ENCODE peak calls at places on chromosomes 6 and 20, in seven cellular contexts. One of them, this sample, is unnamed.
A peak's percentile ranks its signal among the peaks of the same experiment; 100 is the strongest.

GRCh38 chr6:121335111-121336008 is 1.1 kb upstream of the TBC1D32 start:
- DNase-seq in IMR-90: no peak
- DNase-seq in mesendoderm: peak; percentile 8
- DNase-seq in trophoblast cell: no peak
- DNase-seq in H9: no peak
- DNase-seq in mesenchymal stem cell: no peak
- DNase-seq in H1: no peak
- DNase-seq in this sample: no peak

GRCh38 chr20:13898012-13898612 is 92.3 kb downstream of the SEL1L2 start:
- DNase-seq in IMR-90: no peak
- DNase-seq in mesendoderm: no peak
- DNase-seq in trophoblast cell: no peak
- DNase-seq in H9: no peak
- DNase-seq in mesenchymal stem cell: no peak
- DNase-seq in H1: no peak
- DNase-seq in this sample: no peak

GRCh38 chr6:17865798-17866725 is 121.4 kb downstream of the KIF13A start:
- DNase-seq in IMR-90: peak; percentile 95
- DNase-seq in mesendoderm: peak; percentile 29
- DNase-seq in trophoblast cell: peak; percentile 98
- DNase-seq in H9: no peak
- DNase-seq in mesenchymal stem cell: peak; percentile 97
- DNase-seq in H1: no peak
- DNase-seq in this sample: no peak

GRCh38 chr6:25022140-25022553 is 86.4 kb upstream of the RIPOR2 start:
- DNase-seq in IMR-90: peak; percentile 77
- DNase-seq in mesendoderm: no peak
- DNase-seq in trophoblast cell: peak; percentile 6
- DNase-seq in H9: no peak
- DNase-seq in mesenchymal stem cell: peak; percentile 90
- DNase-seq in H1: no peak
- DNase-seq in this sample: no peak

GRCh38 chr6:14542670-14543366 is 425.2 kb downstream of the CD83 start:
- DNase-seq in IMR-90: peak; percentile 96
- DNase-seq in mesendoderm: no peak
- DNase-seq in trophoblast cell: no peak
- DNase-seq in H9: no peak
- DNase-seq in mesenchymal stem cell: peak; percentile 62
- DNase-seq in H1: no peak
- DNase-seq in this sample: no peak

GRCh38 chr20:35511814-35512420 is 17.5 kb downstream of the C20orf173 start:
- DNase-seq in IMR-90: peak; percentile 47
- DNase-seq in mesendoderm: peak; percentile 46
- DNase-seq in trophoblast cell: peak; percentile 63
- DNase-seq in H9: peak; percentile 37
- DNase-seq in mesenchymal stem cell: peak; percentile 59
- DNase-seq in H1: no peak
- DNase-seq in this sample: peak; percentile 8

GRCh38 chr6:89602713-89603112 is 35.8 kb downstream of the LYRM2 start:
- DNase-seq in IMR-90: no peak
- DNase-seq in mesendoderm: no peak
- DNase-seq in trophoblast cell: no peak
- DNase-seq in H9: no peak
- DNase-seq in mesenchymal stem cell: no peak
- DNase-seq in H1: no peak
- DNase-seq in this sample: no peak

GRCh38 chr6:157570104-157570503 is 189.1 kb downstream of the ZDHHC14 start:
- DNase-seq in IMR-90: no peak
- DNase-seq in mesendoderm: no peak
- DNase-seq in trophoblast cell: no peak
- DNase-seq in H9: no peak
- DNase-seq in mesenchymal stem cell: no peak
- DNase-seq in H1: no peak
- DNase-seq in this sample: no peak

GRCh38 chr20:22312744-22313346 is 271.5 kb downstream of the FOXA2 start:
- DNase-seq in IMR-90: peak; percentile 25
- DNase-seq in mesendoderm: peak; percentile 61
- DNase-seq in trophoblast cell: peak; percentile 72
- DNase-seq in H9: no peak
- DNase-seq in mesenchymal stem cell: peak; percentile 43
- DNase-seq in H1: peak; percentile 57
- DNase-seq in this sample: peak; percentile 38

GRCh38 chr6:74130641-74131040 is 434.6 kb downstream of the CD109 start:
- DNase-seq in IMR-90: no peak
- DNase-seq in mesendoderm: no peak
- DNase-seq in trophoblast cell: no peak
- DNase-seq in H9: no peak
- DNase-seq in mesenchymal stem cell: no peak
- DNase-seq in H1: no peak
- DNase-seq in this sample: no peak

GRCh38 chr20:41717464-41717863 is 99.3 kb upstream of the CHD6 start:
- DNase-seq in IMR-90: no peak
- DNase-seq in mesendoderm: no peak
- DNase-seq in trophoblast cell: no peak
- DNase-seq in H9: no peak
- DNase-seq in mesenchymal stem cell: no peak
- DNase-seq in H1: no peak
- DNase-seq in this sample: no peak

GRCh38 chr20:47487175-47487917 is 14.3 kb upstream of the NCOA3 start:
- DNase-seq in IMR-90: peak; percentile 25
- DNase-seq in mesendoderm: no peak
- DNase-seq in trophoblast cell: peak; percentile 32
- DNase-seq in H9: no peak
- DNase-seq in mesenchymal stem cell: peak; percentile 14
- DNase-seq in H1: no peak
- DNase-seq in this sample: no peak

GRCh38 chr6:138035070-138035469 is 72.1 kb downstream of the PERP start:
- DNase-seq in IMR-90: no peak
- DNase-seq in mesendoderm: no peak
- DNase-seq in trophoblast cell: peak; percentile 23
- DNase-seq in H9: no peak
- DNase-seq in mesenchymal stem cell: no peak
- DNase-seq in H1: no peak
- DNase-seq in this sample: no peak

GRCh38 chr6:159170999-159171712 is 2.0 kb downstream of the FNDC1 start:
- DNase-seq in IMR-90: peak; percentile 75
- DNase-seq in mesendoderm: no peak
- DNase-seq in trophoblast cell: no peak
- DNase-seq in H9: no peak
- DNase-seq in mesenchymal stem cell: no peak
- DNase-seq in H1: no peak
- DNase-seq in this sample: no peak

GRCh38 chr20:53215166-53215565 is 243.0 kb downstream of the TSHZ2 start:
- DNase-seq in IMR-90: no peak
- DNase-seq in mesendoderm: no peak
- DNase-seq in trophoblast cell: peak; percentile 38
- DNase-seq in H9: no peak
- DNase-seq in mesenchymal stem cell: no peak
- DNase-seq in H1: no peak
- DNase-seq in this sample: no peak

GRCh38 chr6:34723203-34723602 is 26.6 kb upstream of the ILRUN start:
- DNase-seq in IMR-90: peak; percentile 69
- DNase-seq in mesendoderm: no peak
- DNase-seq in trophoblast cell: no peak
- DNase-seq in H9: no peak
- DNase-seq in mesenchymal stem cell: peak; percentile 86
- DNase-seq in H1: no peak
- DNase-seq in this sample: no peak

GRCh38 chr6:52407467-52407866 is 12.7 kb upstream of the EFHC1 start:
- DNase-seq in IMR-90: peak; percentile 61
- DNase-seq in mesendoderm: peak; percentile 75
- DNase-seq in trophoblast cell: peak; percentile 74
- DNase-seq in H9: no peak
- DNase-seq in mesenchymal stem cell: peak; percentile 79
- DNase-seq in H1: no peak
- DNase-seq in this sample: peak; percentile 36

GRCh38 chr6:93219447-93219846 is 199.9 kb downstream of the EPHA7 start:
- DNase-seq in IMR-90: no peak
- DNase-seq in mesendoderm: no peak
- DNase-seq in trophoblast cell: no peak
- DNase-seq in H9: no peak
- DNase-seq in mesenchymal stem cell: no peak
- DNase-seq in H1: no peak
- DNase-seq in this sample: no peak

GRCh38 chr6:32906539-32906938 is 34.3 kb downstream of the HLA-DMB start:
- DNase-seq in IMR-90: peak; percentile 74
- DNase-seq in mesendoderm: no peak
- DNase-seq in trophoblast cell: no peak
- DNase-seq in H9: no peak
- DNase-seq in mesenchymal stem cell: no peak
- DNase-seq in H1: no peak
- DNase-seq in this sample: no peak

GRCh38 chr6:157380458-157380778 is 572 bp upstream of the ZDHHC14 start:
- DNase-seq in IMR-90: no peak
- DNase-seq in mesendoderm: peak; percentile 57
- DNase-seq in trophoblast cell: no peak
- DNase-seq in H9: peak; percentile 45
- DNase-seq in mesenchymal stem cell: no peak
- DNase-seq in H1: no peak
- DNase-seq in this sample: peak; percentile 29

GRCh38 chr20:44983095-44983674 is 16.9 kb downstream of the STK4 start:
- DNase-seq in IMR-90: no peak
- DNase-seq in mesendoderm: no peak
- DNase-seq in trophoblast cell: no peak
- DNase-seq in H9: no peak
- DNase-seq in mesenchymal stem cell: no peak
- DNase-seq in H1: no peak
- DNase-seq in this sample: no peak

GRCh38 chr20:44976698-44977097 is 10.4 kb downstream of the STK4 start:
- DNase-seq in IMR-90: no peak
- DNase-seq in mesendoderm: no peak
- DNase-seq in trophoblast cell: no peak
- DNase-seq in H9: no peak
- DNase-seq in mesenchymal stem cell: no peak
- DNase-seq in H1: no peak
- DNase-seq in this sample: no peak

GRCh38 chr20:44979090-44979621 is 12.8 kb downstream of the STK4 start:
- DNase-seq in IMR-90: peak; percentile 61
- DNase-seq in mesendoderm: no peak
- DNase-seq in trophoblast cell: peak; percentile 56
- DNase-seq in H9: no peak
- DNase-seq in mesenchymal stem cell: peak; percentile 80
- DNase-seq in H1: no peak
- DNase-seq in this sample: no peak

DNA sequence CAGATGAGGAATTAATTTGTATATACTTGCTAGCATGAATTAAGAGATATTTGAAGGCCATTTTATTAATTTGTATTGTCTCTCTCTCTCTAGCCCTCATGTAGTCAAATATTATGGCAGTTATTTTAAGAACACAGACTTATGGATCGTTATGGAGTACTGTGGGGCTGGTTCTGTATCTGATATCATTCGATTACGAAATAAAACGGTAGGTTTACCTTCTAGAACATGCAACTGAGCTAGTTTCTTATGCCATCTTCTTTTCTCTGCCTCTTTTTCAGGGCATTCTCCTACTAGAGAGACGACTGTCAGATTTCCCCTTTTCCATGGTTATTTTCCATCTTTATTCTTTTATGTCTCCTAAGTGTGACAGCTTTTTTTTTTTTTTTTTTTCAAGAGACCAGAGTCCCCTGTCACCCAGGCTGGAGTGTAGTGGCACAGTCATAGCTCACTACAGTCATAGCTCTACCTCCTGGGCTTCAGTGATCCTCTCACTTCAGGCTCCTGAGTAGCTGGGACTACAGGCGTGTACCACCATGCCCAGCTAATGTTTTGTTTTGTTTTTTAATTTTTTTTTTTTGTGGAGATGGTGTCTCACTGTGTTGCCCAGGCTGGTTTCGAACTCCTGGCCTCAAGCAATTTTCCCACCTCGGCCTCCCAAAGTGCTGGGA is 15.6 kb downstream of the STK4 start:
- DNase-seq in IMR-90: no peak
- DNase-seq in mesendoderm: no peak
- DNase-seq in trophoblast cell: no peak
- DNase-seq in H9: no peak
- DNase-seq in mesenchymal stem cell: no peak
- DNase-seq in H1: no peak
- DNase-seq in this sample: no peak
- H3K18ac ChIP-seq in IMR-90: no peak overlapping the region
- H3K18ac ChIP-seq in mesendoderm: no peak overlapping the region
- H3K18ac ChIP-seq in trophoblast cell: no peak overlapping the region
- H3K18ac ChIP-seq in H9: no peak overlapping the region
- H3K18ac ChIP-seq in mesenchymal stem cell: no peak overlapping the region
- H3K18ac ChIP-seq in H1: no peak overlapping the region
- H3K18ac ChIP-seq in this sample: no peak overlapping the region

GRCh38 chr20:62158541-62158940 is 15.0 kb downstream of the SS18L1 start:
- DNase-seq in IMR-90: no peak
- DNase-seq in mesendoderm: no peak
- DNase-seq in trophoblast cell: no peak
- DNase-seq in H9: no peak
- DNase-seq in mesenchymal stem cell: no peak
- DNase-seq in H1: no peak
- DNase-seq in this sample: no peak
- H2BK120ac ChIP-seq in IMR-90: no peak overlapping the region
- H2BK120ac ChIP-seq in mesendoderm: no peak overlapping the region
- H2BK120ac ChIP-seq in trophoblast cell: no peak overlapping the region
- H2BK120ac ChIP-seq in H9: no peak overlapping the region
- H2BK120ac ChIP-seq in mesenchymal stem cell: no peak overlapping the region
- H2BK120ac ChIP-seq in H1: no peak overlapping the region
- H2BK120ac ChIP-seq in this sample: no peak overlapping the region

GRCh38 chr6:107443066-107443903 is 16.1 kb downstream of the PDSS2 start:
- DNase-seq in IMR-90: peak; percentile 51
- DNase-seq in mesendoderm: no peak
- DNase-seq in trophoblast cell: no peak
- DNase-seq in H9: no peak
- DNase-seq in mesenchymal stem cell: peak; percentile 18
- DNase-seq in H1: no peak
- DNase-seq in this sample: no peak
- H4K8ac ChIP-seq in IMR-90: no peak overlapping the region
- H4K8ac ChIP-seq in mesendoderm: no peak overlapping the region
- H4K8ac ChIP-seq in trophoblast cell: no peak overlapping the region
- H4K8ac ChIP-seq in H9: no peak overlapping the region
- H4K8ac ChIP-seq in mesenchymal stem cell: no peak overlapping the region
- H4K8ac ChIP-seq in H1: no peak overlapping the region
- H4K8ac ChIP-seq in this sample: no peak overlapping the region

GRCh38 chr6:39409889-39410288 is 87.4 kb upstream of the KCNK16 start:
- DNase-seq in IMR-90: no peak
- DNase-seq in mesendoderm: no peak
- DNase-seq in trophoblast cell: no peak
- DNase-seq in H9: no peak
- DNase-seq in mesenchymal stem cell: no peak
- DNase-seq in H1: no peak
- DNase-seq in this sample: no peak

GRCh38 chr6:39407446-39407993 is 85.0 kb upstream of the KCNK16 start:
- DNase-seq in IMR-90: no peak
- DNase-seq in mesendoderm: no peak
- DNase-seq in trophoblast cell: no peak
- DNase-seq in H9: no peak
- DNase-seq in mesenchymal stem cell: no peak
- DNase-seq in H1: no peak
- DNase-seq in this sample: no peak

GRCh38 chr6:39415482-39415881 is 93.0 kb upstream of the KCNK16 start:
- DNase-seq in IMR-90: no peak
- DNase-seq in mesendoderm: no peak
- DNase-seq in trophoblast cell: no peak
- DNase-seq in H9: no peak
- DNase-seq in mesenchymal stem cell: no peak
- DNase-seq in H1: no peak
- DNase-seq in this sample: no peak

GRCh38 chr6:39411001-39411400 is 88.5 kb upstream of the KCNK16 start:
- DNase-seq in IMR-90: no peak
- DNase-seq in mesendoderm: no peak
- DNase-seq in trophoblast cell: no peak
- DNase-seq in H9: no peak
- DNase-seq in mesenchymal stem cell: no peak
- DNase-seq in H1: no peak
- DNase-seq in this sample: no peak

GRCh38 chr6:39411465-39411864 is 89.0 kb upstream of the KCNK16 start:
- DNase-seq in IMR-90: peak; percentile 28
- DNase-seq in mesendoderm: no peak
- DNase-seq in trophoblast cell: no peak
- DNase-seq in H9: no peak
- DNase-seq in mesenchymal stem cell: peak; percentile 20
- DNase-seq in H1: no peak
- DNase-seq in this sample: no peak
- H3K18ac ChIP-seq in IMR-90: no peak overlapping the region
- H3K18ac ChIP-seq in mesendoderm: no peak overlapping the region
- H3K18ac ChIP-seq in trophoblast cell: no peak overlapping the region
- H3K18ac ChIP-seq in H9: no peak overlapping the region
- H3K18ac ChIP-seq in mesenchymal stem cell: no peak overlapping the region
- H3K18ac ChIP-seq in H1: no peak overlapping the region
- H3K18ac ChIP-seq in this sample: no peak overlapping the region

This sample was measured in neuronal stem cell.